ENCODE peak calls at places on chromosomes 16 and 17, in ten cellular contexts. I is stomach, G is endothelial cell of umbilical vein, B is adrenal gland, M is tibial nerve, C is testis, X is sigmoid colon, J is body of pancreas, V is transverse colon, S is A549. Z is an unnamed sample.

GRCh38 chr16:28186752-28187151 is 25.0 kb downstream of the XPO6 start:
- DNase-seq in M (no peak), X (no peak), S (no peak), G (no peak), I (no peak), V (no peak), B (no peak), C (no peak), J (no peak), Z (no peak)

GRCh38 chr17:36939059-36939943 is 2.0 kb downstream of the LHX1 start:
- DNase-seq in C (no peak), B (no peak), G (no peak), X (no peak), I (no peak), J (no peak), V (no peak), S (no peak), M (no peak), Z (no peak)

GRCh38 chr17:419073-419735 is 66.6 kb upstream of the RPH3AL start:
- DNase-seq in I (no peak), M (no peak), X (no peak), B (no peak), S (no peak), C (no peak), J (no peak), G (no peak), V (peak), Z (no peak)

GRCh38 chr16:89599451-89599858 is 14.0 kb upstream of the DPEP1 start:
- DNase-seq in C (no peak), I (no peak), M (no peak), S (peak), G (no peak), B (no peak), V (peak), J (peak), X (no peak), Z (no peak)

GRCh38 chr17:4136373-4136772 is 6.5 kb downstream of the ZZEF1 start:
- DNase-seq in X (peak), S (no peak), G (no peak), I (peak), V (peak), M (no peak), C (peak), B (no peak), J (peak), Z (no peak)

GRCh38 chr17:13311301-13311700 is 290.4 kb downstream of the HS3ST3A1 start:
- DNase-seq in C (no peak), X (no peak), I (no peak), S (no peak), G (no peak), M (no peak), B (no peak), J (no peak), V (no peak), Z (no peak)

GRCh38 chr16:66728804-66729203 is 22.6 kb downstream of the DYNC1LI2 start:
- DNase-seq in B (no peak), C (no peak), S (no peak), M (no peak), I (no peak), V (no peak), J (peak), G (no peak), X (peak), Z (no peak)

GRCh38 chr17:67068999-67069398 is 24.6 kb downstream of the CACNG1 start:
- DNase-seq in I (no peak), C (no peak), J (no peak), V (no peak), M (no peak), G (no peak), S (no peak), B (no peak), X (no peak), Z (no peak)

GRCh38 chr17:61249649-61250301 is 149.9 kb upstream of the TBX2 start:
- DNase-seq in J (no peak), V (no peak), C (no peak), I (no peak), G (no peak), B (no peak), S (no peak), M (no peak), X (no peak), Z (no peak)

GRCh38 chr17:49741009-49741691 is 22.8 kb downstream of the FAM117A start:
- DNase-seq in M (no peak), G (no peak), X (no peak), I (no peak), B (no peak), S (no peak), C (no peak), J (no peak), V (no peak), Z (no peak)

GRCh38 chr17:1158879-1159278 is 20.9 kb downstream of the ABR start:
- DNase-seq in V (no peak), C (no peak), I (no peak), X (no peak), G (no peak), J (no peak), S (no peak), M (no peak), B (no peak), Z (no peak)

GRCh38 chr17:63240106-63240505 is 206.0 kb downstream of the CYB561 start:
- DNase-seq in S (no peak), M (no peak), C (no peak), J (no peak), V (no peak), X (no peak), B (no peak), I (no peak), G (no peak), Z (no peak)

GRCh38 chr17:603405-604193 is 111.0 kb downstream of the VPS53 start:
- DNase-seq in S (no peak), B (no peak), I (no peak), V (no peak), G (no peak), M (no peak), J (no peak), C (no peak), X (no peak), Z (no peak)

GRCh38 chr16:70804153-70804728 is 3.3 kb upstream of the VAC14 start:
- DNase-seq in S (peak), V (no peak), B (no peak), X (no peak), M (no peak), I (no peak), G (peak), J (no peak), C (no peak), Z (no peak)

GRCh38 chr16:90008708-90009145 is 10.5 kb downstream of the DBNDD1 start:
- DNase-seq in B (no peak), G (no peak), M (no peak), C (no peak), I (no peak), S (no peak), X (no peak), J (no peak), V (peak), Z (peak)

GRCh38 chr17:82118815-82119380 is 20.9 kb upstream of the FASN start:
- DNase-seq in S (no peak), I (no peak), G (no peak), C (no peak), M (no peak), X (no peak), J (no peak), B (no peak), V (no peak), Z (no peak)

GRCh38 chr17:44074231-44074910 is 3.8 kb downstream of the G6PC3 start:
- DNase-seq in S (no peak), J (no peak), V (no peak), X (no peak), B (peak), M (no peak), I (no peak), G (no peak), C (no peak), Z (no peak)

DNA sequence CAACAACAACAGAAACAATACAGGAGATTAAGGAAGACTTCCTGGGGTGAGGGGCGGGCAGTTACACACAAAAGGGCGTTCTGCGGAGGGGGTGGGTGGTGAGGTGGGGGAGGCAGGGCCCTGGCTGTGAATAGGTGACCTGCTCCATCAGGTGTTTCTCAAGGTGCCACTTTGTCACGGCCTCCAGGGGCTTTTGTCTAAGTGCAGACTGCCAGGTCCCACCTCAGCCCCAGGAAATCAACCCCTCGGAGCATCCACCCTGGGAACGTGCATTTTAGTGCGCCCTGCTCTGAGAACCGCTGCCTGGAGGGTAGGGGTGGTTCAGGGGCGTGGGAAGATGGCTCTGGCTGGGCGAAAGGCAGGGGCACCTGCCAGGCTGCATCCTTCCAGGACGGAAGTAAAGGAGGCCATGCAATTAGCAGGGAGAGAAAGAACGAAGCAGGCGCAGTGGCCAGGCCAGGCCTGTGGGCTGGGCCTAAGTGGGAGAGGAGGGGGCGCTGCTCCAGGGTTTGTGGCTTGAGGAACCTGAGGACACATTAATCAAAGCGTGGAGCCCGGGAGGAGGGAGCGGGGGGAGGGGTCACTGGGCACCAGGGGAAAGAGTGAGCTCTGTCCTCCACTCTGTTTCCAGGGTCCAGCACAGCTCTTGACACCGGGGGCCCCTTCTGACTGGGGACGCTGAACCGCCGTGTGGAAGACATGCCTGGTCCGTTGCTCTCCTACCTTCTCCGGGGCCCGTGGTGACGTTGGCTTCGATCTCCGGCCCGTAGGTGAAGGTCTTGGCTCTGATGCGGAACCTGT is 49.4 kb upstream of the CDC42EP4 start:
- DNase-seq in S (no peak), X (no peak), G (no peak), M (no peak), V (no peak), B (no peak), J (peak), C (no peak), I (no peak), Z (no peak)
- H3K27ac ChIP-seq in S (peak), X (no peak), G (no peak), M (no peak), V (no peak), B (peak), J (no peak), C (no peak), I (no peak), Z (no peak)

DNA sequence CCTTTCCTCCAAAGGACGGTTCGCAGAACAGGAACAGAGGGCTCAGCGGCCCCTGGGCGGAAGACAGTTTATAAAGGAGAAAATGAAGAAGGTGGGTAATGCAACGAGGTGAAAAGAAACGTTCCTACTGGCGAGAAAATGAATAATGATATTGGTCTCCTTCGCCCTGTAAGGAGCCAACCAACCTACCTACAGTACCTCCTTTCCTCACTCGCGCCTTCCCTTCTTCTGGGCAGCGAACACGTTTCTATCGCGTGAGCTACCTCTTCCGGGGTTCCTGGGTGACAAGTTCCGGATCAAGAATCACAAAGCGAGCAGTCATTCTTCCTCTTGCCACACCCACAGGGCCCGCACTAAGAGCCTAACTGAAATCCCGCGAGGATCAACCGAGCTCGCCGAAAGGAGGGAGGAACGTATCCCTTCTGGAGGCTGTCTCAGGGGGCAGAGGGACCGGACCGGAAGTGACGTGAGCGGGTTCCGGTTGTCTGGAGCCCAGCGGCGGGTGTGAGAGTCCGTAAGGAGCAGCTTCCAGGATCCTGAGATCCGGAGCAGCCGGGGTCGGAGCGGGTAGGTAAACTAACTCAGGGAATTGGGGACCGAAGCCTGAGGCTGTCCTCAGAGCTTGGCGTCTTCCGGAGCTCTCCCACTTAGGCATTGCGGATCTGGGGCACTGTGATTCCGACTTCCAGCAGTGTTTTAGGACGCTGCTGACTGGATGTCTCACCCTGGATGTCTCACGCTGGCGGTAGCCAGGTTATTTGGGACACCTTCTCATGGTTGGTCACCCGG is at the start of the genes PTRH2 and VMP1:
- DNase-seq in V (peak), G (peak), I (peak), J (peak), C (peak), S (peak), M (peak), X (peak), B (peak), Z (peak)
- TF ChIP-seq POLR2A in V (peak), G (peak), I (peak), J (peak), C (peak), S (peak), M (peak), X (peak), B (peak), Z (no peak)

DNA sequence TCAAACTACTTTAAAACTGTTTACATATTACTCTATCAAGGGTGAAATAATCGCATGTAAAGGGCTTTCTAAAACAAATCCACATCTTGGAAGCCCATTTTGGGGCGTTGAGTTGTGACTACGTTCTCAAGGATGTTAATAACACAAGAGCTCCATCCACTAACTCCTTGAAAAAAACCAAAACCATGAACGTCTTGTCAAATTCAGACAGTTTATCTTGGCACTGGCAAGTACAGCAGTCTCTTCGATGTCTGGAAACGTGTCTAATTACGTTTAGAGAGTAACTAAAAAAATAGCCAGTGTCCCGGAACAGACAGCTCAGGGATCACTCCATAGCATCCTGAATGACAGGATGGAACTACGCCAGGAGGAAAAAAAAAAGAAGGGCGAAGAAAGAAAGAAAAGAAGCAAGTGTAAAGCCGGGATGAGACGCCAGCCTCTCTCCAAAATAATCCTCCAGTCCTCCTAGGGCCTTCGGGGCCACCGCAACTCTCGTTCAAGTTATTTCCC is 965 bp downstream of the MYO1D start:
- DNase-seq in I (no peak), M (no peak), S (no peak), G (peak), C (no peak), J (no peak), X (no peak), V (no peak), B (no peak), Z (no peak)
- H3K27ac ChIP-seq in I (peak), M (peak), S (no peak), G (peak), C (peak), J (peak), X (peak), V (peak), B (peak), Z (peak)

GRCh38 chr17:75456417-75457046 is at the start of gene TMEM94:
- DNase-seq in S (peak), B (peak), X (peak), J (peak), G (peak), M (peak), V (peak), C (peak), I (peak), Z (peak)
- TF ChIP-seq POLR2A in S (peak), B (no peak), X (no peak), J (no peak), G (peak), M (peak), V (peak), C (no peak), I (no peak), Z (no peak)

DNA sequence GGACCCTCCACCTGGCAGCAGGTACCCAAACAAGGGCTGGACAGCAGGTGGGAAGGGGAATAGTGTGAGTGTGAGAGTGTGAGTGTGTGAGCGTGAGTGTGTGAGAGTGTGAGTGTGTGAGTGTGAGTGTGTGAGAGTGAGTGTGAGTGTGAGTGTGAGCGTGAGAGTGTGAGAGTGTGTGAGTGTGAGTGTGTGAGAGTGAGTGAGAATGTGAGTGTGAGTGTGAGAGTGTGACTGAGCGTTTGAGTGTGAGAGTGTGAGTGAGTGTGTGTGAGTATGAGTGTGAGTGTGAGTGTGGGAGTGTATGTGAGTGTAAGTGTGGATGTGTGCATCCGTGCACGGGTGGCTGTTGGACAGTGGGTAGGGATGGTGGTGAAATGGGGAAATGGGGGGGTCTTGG is 352 bp downstream of the ADGRG1 start:
- DNase-seq in S (no peak), C (no peak), B (no peak), I (no peak), G (no peak), V (no peak), J (no peak), X (no peak), M (no peak), Z (no peak)
- H3K27ac ChIP-seq in S (peak), C (peak), B (peak), I (peak), G (peak), V (peak), J (peak), X (peak), M (peak), Z (no peak)

GRCh38 chr16:86070511-86070910 is 171.5 kb downstream of the IRF8 start:
- DNase-seq in B (no peak), C (no peak), J (no peak), S (no peak), G (no peak), M (no peak), I (no peak), X (no peak), V (no peak), Z (peak)
- TF ChIP-seq POLR2A in B (no peak), C (no peak), J (no peak), S (no peak), G (no peak), M (no peak), I (no peak), X (no peak), V (no peak), Z (no peak)

GRCh38 chr16:4347010-4347409 is 4.1 kb downstream of the PAM16 start:
- DNase-seq in V (no peak), X (peak), I (no peak), B (no peak), C (no peak), M (no peak), S (no peak), J (no peak), G (no peak), Z (no peak)
- H3K27ac ChIP-seq in V (no peak), X (no peak), I (peak), B (peak), C (peak), M (peak), S (no peak), J (no peak), G (no peak), Z (no peak)

DNA sequence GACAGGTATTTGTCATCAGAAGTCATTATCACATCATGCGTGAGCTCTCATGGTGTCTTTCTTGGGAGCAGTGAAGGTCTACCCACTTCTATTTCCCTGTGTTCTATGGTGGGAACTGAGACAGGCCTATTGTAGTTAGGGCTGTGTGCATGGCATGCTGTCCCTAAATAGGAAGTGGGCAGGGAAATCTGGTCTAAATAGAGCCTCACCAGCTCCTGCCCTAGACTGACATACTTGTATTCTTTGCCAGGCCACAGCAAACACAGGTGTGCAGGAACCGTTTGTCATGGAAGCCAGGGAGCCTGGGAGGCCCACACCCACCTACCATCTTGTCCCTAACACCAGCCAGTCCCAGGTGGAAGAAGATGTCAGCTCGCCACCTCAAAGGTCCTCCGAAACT is 10.1 kb downstream of the SLC7A6 start:
- DNase-seq in B (no peak), M (no peak), G (no peak), J (no peak), S (no peak), X (no peak), I (no peak), C (no peak), V (no peak), Z (no peak)
- TF ChIP-seq POLR2A in B (no peak), M (no peak), G (no peak), J (no peak), S (no peak), X (no peak), I (no peak), C (no peak), V (no peak), Z (no peak)

GRCh38 chr17:78249836-78250806 is 18.7 kb downstream of the TMEM235 start:
- DNase-seq in B (no peak), X (peak), M (no peak), I (no peak), J (peak), G (no peak), S (no peak), C (no peak), V (no peak), Z (peak)
- H3K27ac ChIP-seq in B (no peak), X (no peak), M (no peak), I (peak), J (no peak), G (no peak), S (peak), C (no peak), V (no peak), Z (peak)

GRCh38 chr16:49855280-49855821 is 561 bp downstream of the ZNF423 start:
- DNase-seq in S (peak), V (peak), G (peak), C (peak), I (peak), B (peak), M (peak), J (peak), X (peak), Z (peak)
- TF ChIP-seq POLR2A in S (no peak), V (peak), G (peak), C (no peak), I (no peak), B (peak), M (peak), J (peak), X (no peak), Z (peak)

Z was measured in spleen.